ENCODE peak calls at places on chromosomes 2 and 18, in eight cellular contexts. One of them, this sample, is unnamed.

GRCh38 chr18:61770279-61770678 is 122.5 kb downstream of the RNF152 start:
- DNase-seq in transverse colon: no peak
- DNase-seq in H7: no peak
- DNase-seq in CD4-positive, alpha-beta T cell: no peak
- DNase-seq in upper lobe of left lung: no peak
- DNase-seq in mesothelial cell of epicardium: no peak
- DNase-seq in Daoy: no peak
- DNase-seq in H54: no peak
- DNase-seq in this sample: no peak

GRCh38 chr2:55419236-55419513 is 481 bp downstream of the CCDC88A start:
- DNase-seq in transverse colon: peak; percentile 24
- DNase-seq in H7: no peak
- DNase-seq in CD4-positive, alpha-beta T cell: no peak
- DNase-seq in upper lobe of left lung: peak; percentile 21
- DNase-seq in mesothelial cell of epicardium: no peak
- DNase-seq in Daoy: peak; percentile 52
- DNase-seq in H54: no peak
- DNase-seq in this sample: peak; percentile 75

GRCh38 chr2:230690439-230690838 is 22.2 kb upstream of the CAB39 start:
- DNase-seq in transverse colon: no peak
- DNase-seq in H7: no peak
- DNase-seq in CD4-positive, alpha-beta T cell: no peak
- DNase-seq in upper lobe of left lung: peak; percentile 74
- DNase-seq in mesothelial cell of epicardium: no peak
- DNase-seq in Daoy: peak; percentile 35
- DNase-seq in H54: no peak
- DNase-seq in this sample: no peak

GRCh38 chr2:138474093-138474834 is 27.3 kb upstream of the SPOPL start:
- DNase-seq in transverse colon: no peak
- DNase-seq in H7: no peak
- DNase-seq in CD4-positive, alpha-beta T cell: no peak
- DNase-seq in upper lobe of left lung: no peak
- DNase-seq in mesothelial cell of epicardium: no peak
- DNase-seq in Daoy: no peak
- DNase-seq in H54: no peak
- DNase-seq in this sample: no peak

GRCh38 chr2:38643021-38643671 is 22.8 kb upstream of the GALM start:
- DNase-seq in transverse colon: no peak
- DNase-seq in H7: no peak
- DNase-seq in CD4-positive, alpha-beta T cell: no peak
- DNase-seq in upper lobe of left lung: no peak
- DNase-seq in mesothelial cell of epicardium: no peak
- DNase-seq in Daoy: no peak
- DNase-seq in H54: no peak
- DNase-seq in this sample: no peak

GRCh38 chr2:37555457-37555856 is 116.0 kb downstream of the CDC42EP3 start:
- DNase-seq in transverse colon: no peak
- DNase-seq in H7: no peak
- DNase-seq in CD4-positive, alpha-beta T cell: no peak
- DNase-seq in upper lobe of left lung: peak; percentile 37
- DNase-seq in mesothelial cell of epicardium: no peak
- DNase-seq in Daoy: no peak
- DNase-seq in H54: no peak
- DNase-seq in this sample: no peak

GRCh38 chr2:30768036-30768686 is 39.1 kb downstream of the CAPN13 start:
- DNase-seq in transverse colon: no peak
- DNase-seq in H7: no peak
- DNase-seq in CD4-positive, alpha-beta T cell: no peak
- DNase-seq in upper lobe of left lung: no peak
- DNase-seq in mesothelial cell of epicardium: no peak
- DNase-seq in Daoy: no peak
- DNase-seq in H54: no peak
- DNase-seq in this sample: peak; percentile 31

GRCh38 chr2:138269726-138270125 is 231.8 kb upstream of the SPOPL start:
- DNase-seq in transverse colon: no peak
- DNase-seq in H7: no peak
- DNase-seq in CD4-positive, alpha-beta T cell: no peak
- DNase-seq in upper lobe of left lung: no peak
- DNase-seq in mesothelial cell of epicardium: no peak
- DNase-seq in Daoy: no peak
- DNase-seq in H54: no peak
- DNase-seq in this sample: no peak

GRCh38 chr2:75543446-75543845 is 17.3 kb downstream of the EVA1A start:
- DNase-seq in transverse colon: no peak
- DNase-seq in H7: no peak
- DNase-seq in CD4-positive, alpha-beta T cell: no peak
- DNase-seq in upper lobe of left lung: no peak
- DNase-seq in mesothelial cell of epicardium: no peak
- DNase-seq in Daoy: no peak
- DNase-seq in H54: no peak
- DNase-seq in this sample: no peak

GRCh38 chr2:96565111-96565510 is 28.6 kb downstream of the ARID5A start:
- DNase-seq in transverse colon: no peak
- DNase-seq in H7: peak; percentile 78
- DNase-seq in CD4-positive, alpha-beta T cell: no peak
- DNase-seq in upper lobe of left lung: no peak
- DNase-seq in mesothelial cell of epicardium: no peak
- DNase-seq in Daoy: no peak
- DNase-seq in H54: no peak
- DNase-seq in this sample: no peak

GRCh38 chr2:86305195-86305975 is 32.0 kb downstream of the REEP1 start:
- DNase-seq in transverse colon: no peak
- DNase-seq in H7: no peak
- DNase-seq in CD4-positive, alpha-beta T cell: no peak
- DNase-seq in upper lobe of left lung: no peak
- DNase-seq in mesothelial cell of epicardium: no peak
- DNase-seq in Daoy: no peak
- DNase-seq in H54: no peak
- DNase-seq in this sample: peak; percentile 32

GRCh38 chr2:696463-696862 is 19.3 kb upstream of the TMEM18 start:
- DNase-seq in transverse colon: no peak
- DNase-seq in H7: no peak
- DNase-seq in CD4-positive, alpha-beta T cell: no peak
- DNase-seq in upper lobe of left lung: no peak
- DNase-seq in mesothelial cell of epicardium: no peak
- DNase-seq in Daoy: no peak
- DNase-seq in H54: no peak
- DNase-seq in this sample: no peak

GRCh38 chr2:163207706-163208370 is 369.3 kb upstream of the KCNH7 start:
- DNase-seq in transverse colon: no peak
- DNase-seq in H7: no peak
- DNase-seq in CD4-positive, alpha-beta T cell: no peak
- DNase-seq in upper lobe of left lung: no peak
- DNase-seq in mesothelial cell of epicardium: no peak
- DNase-seq in Daoy: peak; percentile 13
- DNase-seq in H54: no peak
- DNase-seq in this sample: no peak

GRCh38 chr2:26346454-26347053 is at the start of gene ADGRF3:
- DNase-seq in transverse colon: peak; percentile 75
- DNase-seq in H7: peak; percentile 52
- DNase-seq in CD4-positive, alpha-beta T cell: peak; percentile 35
- DNase-seq in upper lobe of left lung: peak; percentile 83
- DNase-seq in mesothelial cell of epicardium: peak; percentile 21
- DNase-seq in Daoy: peak; percentile 64
- DNase-seq in H54: no peak
- DNase-seq in this sample: peak; percentile 75

GRCh38 chr2:120322329-120322728 is 23.6 kb upstream of the INHBB start:
- DNase-seq in transverse colon: no peak
- DNase-seq in H7: no peak
- DNase-seq in CD4-positive, alpha-beta T cell: no peak
- DNase-seq in upper lobe of left lung: no peak
- DNase-seq in mesothelial cell of epicardium: no peak
- DNase-seq in Daoy: no peak
- DNase-seq in H54: no peak
- DNase-seq in this sample: no peak

GRCh38 chr2:73043978-73044832 is 27.3 kb downstream of the SFXN5 start:
- DNase-seq in transverse colon: no peak
- DNase-seq in H7: no peak
- DNase-seq in CD4-positive, alpha-beta T cell: no peak
- DNase-seq in upper lobe of left lung: no peak
- DNase-seq in mesothelial cell of epicardium: no peak
- DNase-seq in Daoy: no peak
- DNase-seq in H54: no peak
- DNase-seq in this sample: no peak

GRCh38 chr2:204024503-204024902 is 87.9 kb downstream of the ICOS start:
- DNase-seq in transverse colon: peak; percentile 16
- DNase-seq in H7: peak; percentile 36
- DNase-seq in CD4-positive, alpha-beta T cell: no peak
- DNase-seq in upper lobe of left lung: no peak
- DNase-seq in mesothelial cell of epicardium: no peak
- DNase-seq in Daoy: peak; percentile 38
- DNase-seq in H54: no peak
- DNase-seq in this sample: peak; percentile 57

GRCh38 chr2:197453914-197454398 is 604 bp downstream of the COQ10B start:
- DNase-seq in transverse colon: peak; percentile 77
- DNase-seq in H7: peak; percentile 68
- DNase-seq in CD4-positive, alpha-beta T cell: no peak
- DNase-seq in upper lobe of left lung: peak; percentile 82
- DNase-seq in mesothelial cell of epicardium: no peak
- DNase-seq in Daoy: no peak
- DNase-seq in H54: peak; percentile 69
- DNase-seq in this sample: peak; percentile 92

GRCh38 chr18:54140641-54141040 is 83.8 kb downstream of the MBD2 start:
- DNase-seq in transverse colon: no peak
- DNase-seq in H7: no peak
- DNase-seq in CD4-positive, alpha-beta T cell: no peak
- DNase-seq in upper lobe of left lung: no peak
- DNase-seq in mesothelial cell of epicardium: no peak
- DNase-seq in Daoy: no peak
- DNase-seq in H54: no peak
- DNase-seq in this sample: no peak

GRCh38 chr2:142880275-142880674 is 2.8 kb downstream of the KYNU start:
- DNase-seq in transverse colon: no peak
- DNase-seq in H7: no peak
- DNase-seq in CD4-positive, alpha-beta T cell: no peak
- DNase-seq in upper lobe of left lung: no peak
- DNase-seq in mesothelial cell of epicardium: no peak
- DNase-seq in Daoy: peak; percentile 11
- DNase-seq in H54: no peak
- DNase-seq in this sample: no peak